ENCODE peak calls at places on chromosomes 12 and 14, in nine cellular contexts. One of them, this sample, is unnamed.
A peak's percentile ranks its signal among the peaks of the same experiment; 100 is the strongest.

GRCh38 chr12:93025145-93026103 is 96.3 kb upstream of the EEA1 start:
- DNase-seq in kidney tubule cell: peak; percentile 59
- DNase-seq in right atrium auricular region: no peak
- DNase-seq in PC-3: peak; percentile 72
- DNase-seq in NCI-H82: peak; percentile 75
- DNase-seq in EL: peak; percentile 40
- DNase-seq in effector CD4-positive, alpha-beta T cell: no peak
- DNase-seq in activated CD8-positive, alpha-beta T cell treated with anti-CD3 and anti-CD28 coated beads, Interleukin-2, amount 10 ng/mL, durations not matched to agents 7 days and 5 days: peak; percentile 30
- DNase-seq in lung: no peak
- DNase-seq in this sample: peak; percentile 80

GRCh38 chr14:64979336-64980074 is 7.2 kb upstream of the FNTB start:
- DNase-seq in kidney tubule cell: peak; percentile 66
- DNase-seq in right atrium auricular region: no peak
- DNase-seq in PC-3: peak; percentile 14
- DNase-seq in NCI-H82: peak; percentile 48
- DNase-seq in EL: no peak
- DNase-seq in effector CD4-positive, alpha-beta T cell: no peak
- DNase-seq in activated CD8-positive, alpha-beta T cell treated with anti-CD3 and anti-CD28 coated beads, Interleukin-2, amount 10 ng/mL, durations not matched to agents 7 days and 5 days: no peak
- DNase-seq in lung: no peak
- DNase-seq in this sample: peak; percentile 62

GRCh38 chr12:123897221-123897620 is 75.4 kb downstream of the CCDC92 start:
- DNase-seq in kidney tubule cell: peak; percentile 63
- DNase-seq in right atrium auricular region: no peak
- DNase-seq in PC-3: peak; percentile 67
- DNase-seq in NCI-H82: no peak
- DNase-seq in EL: peak; percentile 79
- DNase-seq in effector CD4-positive, alpha-beta T cell: no peak
- DNase-seq in activated CD8-positive, alpha-beta T cell treated with anti-CD3 and anti-CD28 coated beads, Interleukin-2, amount 10 ng/mL, durations not matched to agents 7 days and 5 days: no peak
- DNase-seq in lung: no peak
- DNase-seq in this sample: no peak

GRCh38 chr12:1933342-1933992 is 15.0 kb upstream of the CACNA2D4 start:
- DNase-seq in kidney tubule cell: no peak
- DNase-seq in right atrium auricular region: peak; percentile 44
- DNase-seq in PC-3: no peak
- DNase-seq in NCI-H82: peak; percentile 81
- DNase-seq in EL: no peak
- DNase-seq in effector CD4-positive, alpha-beta T cell: no peak
- DNase-seq in activated CD8-positive, alpha-beta T cell treated with anti-CD3 and anti-CD28 coated beads, Interleukin-2, amount 10 ng/mL, durations not matched to agents 7 days and 5 days: no peak
- DNase-seq in lung: no peak
- DNase-seq in this sample: no peak

GRCh38 chr12:38124247-38125012 is 192.1 kb upstream of the ALG10B start:
- DNase-seq in kidney tubule cell: peak; percentile 95
- DNase-seq in right atrium auricular region: no peak
- DNase-seq in PC-3: peak; percentile 13
- DNase-seq in NCI-H82: no peak
- DNase-seq in EL: no peak
- DNase-seq in effector CD4-positive, alpha-beta T cell: no peak
- DNase-seq in activated CD8-positive, alpha-beta T cell treated with anti-CD3 and anti-CD28 coated beads, Interleukin-2, amount 10 ng/mL, durations not matched to agents 7 days and 5 days: no peak
- DNase-seq in lung: peak; percentile 40
- DNase-seq in this sample: peak; percentile 96

GRCh38 chr14:26709019-26709418 is 111.2 kb upstream of the NOVA1 start:
- DNase-seq in kidney tubule cell: peak; percentile 77
- DNase-seq in right atrium auricular region: no peak
- DNase-seq in PC-3: peak; percentile 65
- DNase-seq in NCI-H82: no peak
- DNase-seq in EL: no peak
- DNase-seq in effector CD4-positive, alpha-beta T cell: no peak
- DNase-seq in activated CD8-positive, alpha-beta T cell treated with anti-CD3 and anti-CD28 coated beads, Interleukin-2, amount 10 ng/mL, durations not matched to agents 7 days and 5 days: no peak
- DNase-seq in lung: no peak
- DNase-seq in this sample: peak; percentile 13

GRCh38 chr14:92511472-92512247 is 1.9 kb upstream of the RIN3 start:
- DNase-seq in kidney tubule cell: peak; percentile 97
- DNase-seq in right atrium auricular region: no peak
- DNase-seq in PC-3: peak; percentile 87
- DNase-seq in NCI-H82: no peak
- DNase-seq in EL: peak; percentile 95
- DNase-seq in effector CD4-positive, alpha-beta T cell: no peak
- DNase-seq in activated CD8-positive, alpha-beta T cell treated with anti-CD3 and anti-CD28 coated beads, Interleukin-2, amount 10 ng/mL, durations not matched to agents 7 days and 5 days: no peak
- DNase-seq in lung: peak; percentile 35
- DNase-seq in this sample: peak; percentile 80

GRCh38 chr12:116542345-116542950 is 16.7 kb upstream of the MAP1LC3B2 start:
- DNase-seq in kidney tubule cell: peak; percentile 65
- DNase-seq in right atrium auricular region: no peak
- DNase-seq in PC-3: peak; percentile 62
- DNase-seq in NCI-H82: peak; percentile 37
- DNase-seq in EL: peak; percentile 38
- DNase-seq in effector CD4-positive, alpha-beta T cell: no peak
- DNase-seq in activated CD8-positive, alpha-beta T cell treated with anti-CD3 and anti-CD28 coated beads, Interleukin-2, amount 10 ng/mL, durations not matched to agents 7 days and 5 days: no peak
- DNase-seq in lung: no peak
- DNase-seq in this sample: no peak

GRCh38 chr12:32390572-32391219 is 8.7 kb upstream of the FGD4 start:
- DNase-seq in kidney tubule cell: peak; percentile 57
- DNase-seq in right atrium auricular region: no peak
- DNase-seq in PC-3: no peak
- DNase-seq in NCI-H82: peak; percentile 36
- DNase-seq in EL: no peak
- DNase-seq in effector CD4-positive, alpha-beta T cell: no peak
- DNase-seq in activated CD8-positive, alpha-beta T cell treated with anti-CD3 and anti-CD28 coated beads, Interleukin-2, amount 10 ng/mL, durations not matched to agents 7 days and 5 days: peak; percentile 46
- DNase-seq in lung: peak; percentile 62
- DNase-seq in this sample: peak; percentile 97

GRCh38 chr14:92846162-92846897 is 52.2 kb downstream of the GOLGA5 start:
- DNase-seq in kidney tubule cell: peak; percentile 96
- DNase-seq in right atrium auricular region: no peak
- DNase-seq in PC-3: peak; percentile 46
- DNase-seq in NCI-H82: no peak
- DNase-seq in EL: peak; percentile 64
- DNase-seq in effector CD4-positive, alpha-beta T cell: no peak
- DNase-seq in activated CD8-positive, alpha-beta T cell treated with anti-CD3 and anti-CD28 coated beads, Interleukin-2, amount 10 ng/mL, durations not matched to agents 7 days and 5 days: peak; percentile 34
- DNase-seq in lung: no peak
- DNase-seq in this sample: no peak

GRCh38 chr12:127393896-127394295 is 873.1 kb upstream of the TMEM132C start:
- DNase-seq in kidney tubule cell: peak; percentile 74
- DNase-seq in right atrium auricular region: no peak
- DNase-seq in PC-3: peak; percentile 96
- DNase-seq in NCI-H82: no peak
- DNase-seq in EL: peak; percentile 85
- DNase-seq in effector CD4-positive, alpha-beta T cell: no peak
- DNase-seq in activated CD8-positive, alpha-beta T cell treated with anti-CD3 and anti-CD28 coated beads, Interleukin-2, amount 10 ng/mL, durations not matched to agents 7 days and 5 days: no peak
- DNase-seq in lung: no peak
- DNase-seq in this sample: no peak

GRCh38 chr14:56686416-56686815 is 106.8 kb downstream of the TMEM260 start:
- DNase-seq in kidney tubule cell: peak; percentile 32
- DNase-seq in right atrium auricular region: no peak
- DNase-seq in PC-3: peak; percentile 33
- DNase-seq in NCI-H82: peak; percentile 98
- DNase-seq in EL: no peak
- DNase-seq in effector CD4-positive, alpha-beta T cell: no peak
- DNase-seq in activated CD8-positive, alpha-beta T cell treated with anti-CD3 and anti-CD28 coated beads, Interleukin-2, amount 10 ng/mL, durations not matched to agents 7 days and 5 days: no peak
- DNase-seq in lung: no peak
- DNase-seq in this sample: peak; percentile 74

GRCh38 chr12:9124346-9125031 is 8.8 kb upstream of the A2M start:
- DNase-seq in kidney tubule cell: no peak
- DNase-seq in right atrium auricular region: no peak
- DNase-seq in PC-3: no peak
- DNase-seq in NCI-H82: no peak
- DNase-seq in EL: no peak
- DNase-seq in effector CD4-positive, alpha-beta T cell: no peak
- DNase-seq in activated CD8-positive, alpha-beta T cell treated with anti-CD3 and anti-CD28 coated beads, Interleukin-2, amount 10 ng/mL, durations not matched to agents 7 days and 5 days: no peak
- DNase-seq in lung: no peak
- DNase-seq in this sample: no peak

GRCh38 chr14:20680843-20681347 is 3.5 kb upstream of the RNASE4 start:
- DNase-seq in kidney tubule cell: no peak
- DNase-seq in right atrium auricular region: no peak
- DNase-seq in PC-3: peak; percentile 80
- DNase-seq in NCI-H82: no peak
- DNase-seq in EL: no peak
- DNase-seq in effector CD4-positive, alpha-beta T cell: no peak
- DNase-seq in activated CD8-positive, alpha-beta T cell treated with anti-CD3 and anti-CD28 coated beads, Interleukin-2, amount 10 ng/mL, durations not matched to agents 7 days and 5 days: no peak
- DNase-seq in lung: no peak
- DNase-seq in this sample: no peak

This sample was measured in DMS53.